ENCODE peak calls at places on chromosomes 2 and 18, in nine cellular contexts. V, R, J, G, W, Z, F, I and P are unnamed samples. For H3K4me1, the result is how much of the 10 kb centered on the place peaks cover.

GRCh38 chr2:238854699-238855111 is 6.8 kb downstream of the TWIST2 start:
- DNase-seq in J (peak), R (no peak), I (no peak), F (no peak), W (no peak), Z (no peak), G (no peak), V (no peak), P (no peak)

GRCh38 chr2:2840101-2840531 is 509.0 kb upstream of the MYT1L start:
- DNase-seq in J (no peak), I (no peak), F (no peak), W (no peak), V (no peak), R (no peak), Z (peak), G (no peak), P (no peak)

GRCh38 chr2:236677368-236677767 is 107.7 kb downstream of the ACKR3 start:
- DNase-seq in I (no peak), J (no peak), G (no peak), R (no peak), F (no peak), V (no peak), W (no peak), Z (no peak), P (no peak)

GRCh38 chr2:65668744-65669143 is 236.3 kb upstream of the SPRED2 start:
- DNase-seq in W (no peak), G (no peak), V (no peak), Z (no peak), J (no peak), F (no peak), I (no peak), R (no peak), P (no peak)

GRCh38 chr2:191710411-191710900 is 32.5 kb downstream of the NABP1 start:
- DNase-seq in Z (no peak), V (no peak), G (no peak), R (no peak), W (no peak), I (no peak), J (no peak), F (no peak), P (no peak)

GRCh38 chr18:27695509-27695908 is 481.4 kb downstream of the CDH2 start:
- DNase-seq in R (no peak), J (no peak), F (no peak), W (no peak), Z (no peak), G (no peak), I (no peak), V (no peak), P (no peak)

GRCh38 chr2:112077814-112078213 is 22.7 kb downstream of the TMEM87B start:
- DNase-seq in I (no peak), V (no peak), W (no peak), R (no peak), F (no peak), Z (no peak), G (no peak), J (peak), P (peak)

GRCh38 chr18:38350141-38350540 is 784.5 kb upstream of the CELF4 start:
- DNase-seq in Z (no peak), W (no peak), I (no peak), F (no peak), V (no peak), J (no peak), G (no peak), R (no peak), P (no peak)

GRCh38 chr18:12904012-12904516 is 20.0 kb upstream of the PTPN2 start:
- DNase-seq in J (no peak), G (no peak), V (no peak), W (no peak), Z (no peak), R (no peak), F (no peak), I (peak), P (no peak)

GRCh38 chr2:106147159-106147558 is 46.9 kb downstream of the UXS1 start:
- DNase-seq in I (no peak), V (no peak), F (no peak), W (no peak), J (no peak), R (no peak), Z (no peak), G (no peak), P (no peak)

GRCh38 chr2:83686863-83687262 is 772.2 kb downstream of the SUCLG1 start:
- DNase-seq in Z (no peak), R (no peak), J (no peak), V (no peak), W (no peak), F (no peak), G (no peak), I (no peak), P (no peak)

GRCh38 chr2:95300391-95300938 is 3.3 kb downstream of the KCNIP3 start:
- DNase-seq in G (no peak), R (peak), V (no peak), J (peak), W (no peak), Z (peak), F (no peak), I (no peak), P (no peak)

GRCh38 chr2:175205523-175205922 is 24.0 kb upstream of the ATP5MC3 start:
- DNase-seq in F (no peak), I (no peak), R (no peak), J (no peak), V (no peak), Z (no peak), W (no peak), G (no peak), P (no peak)

GRCh38 chr2:222136106-222136630 is 162.6 kb downstream of the PAX3 start:
- DNase-seq in I (no peak), W (no peak), Z (no peak), V (no peak), G (no peak), F (no peak), J (peak), R (no peak), P (peak)

GRCh38 chr2:189799531-189799930 is 15.3 kb downstream of the PMS1 start:
- DNase-seq in R (no peak), G (no peak), J (no peak), Z (no peak), W (peak), F (no peak), V (no peak), I (no peak), P (peak)

GRCh38 chr2:144237845-144238637 is 281.9 kb downstream of the ZEB2 start:
- DNase-seq in I (no peak), G (no peak), R (no peak), F (no peak), Z (no peak), W (no peak), J (no peak), V (no peak), P (no peak)

GRCh38 chr18:48348739-48349138 is 60.4 kb downstream of the ZBTB7C start:
- DNase-seq in G (no peak), R (no peak), W (no peak), V (no peak), F (no peak), J (no peak), Z (no peak), I (no peak), P (no peak)

DNA sequence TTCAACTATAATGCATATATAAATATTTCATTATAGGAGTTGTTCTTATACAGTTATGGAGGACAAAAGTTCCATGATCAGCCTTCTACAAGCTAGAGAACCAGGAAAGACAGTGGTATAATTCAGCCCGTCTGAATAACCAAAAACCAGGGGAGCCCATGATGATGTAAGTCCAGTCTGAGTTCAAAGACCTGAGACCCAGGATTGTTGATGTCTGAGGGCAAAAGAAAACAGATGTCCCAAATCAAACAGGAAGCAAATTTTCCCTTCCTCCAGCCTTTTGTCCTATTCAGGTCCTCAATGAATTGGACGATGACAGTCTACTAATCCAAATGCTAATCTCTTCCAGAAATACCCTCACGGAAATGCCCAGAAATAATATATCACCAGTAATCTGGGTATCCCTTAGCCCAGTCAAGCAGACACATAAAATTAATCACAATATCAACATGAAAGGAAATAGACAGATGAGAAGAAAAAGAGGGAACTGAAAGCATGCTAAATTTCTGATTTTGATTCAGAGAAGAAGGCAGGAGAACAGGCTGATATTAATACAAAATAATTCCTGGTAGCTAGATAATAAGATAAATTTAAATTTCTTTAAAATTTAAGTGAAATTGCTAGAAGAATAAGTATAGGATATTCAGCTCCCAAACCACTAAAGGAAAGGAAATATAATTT is 255.6 kb upstream of the CTAGE1 start:
- DNase-seq in J (no peak), R (no peak), F (no peak), W (no peak), V (no peak), G (no peak), Z (no peak), I (no peak), P (no peak)
- H3K4me1 ChIP-seq in J (under half), R (under half), F (under half), W (under half), V (under half), G (under half), Z (under half), I (under half), P (under half)

GRCh38 chr2:99425022-99425421 is 64.8 kb downstream of the REV1 start:
- DNase-seq in V (no peak), R (no peak), J (no peak), I (no peak), F (no peak), W (peak), G (no peak), Z (no peak), P (no peak)

GRCh38 chr2:99424391-99424790 is 65.4 kb downstream of the REV1 start:
- DNase-seq in G (no peak), I (no peak), Z (no peak), F (no peak), J (no peak), W (no peak), V (no peak), R (no peak), P (no peak)

GRCh38 chr2:99421469-99421868 is 68.3 kb downstream of the REV1 start:
- DNase-seq in V (no peak), F (no peak), I (no peak), W (no peak), R (no peak), J (no peak), Z (no peak), G (no peak), P (no peak)

GRCh38 chr2:99420751-99421299 is 69.0 kb downstream of the REV1 start:
- DNase-seq in I (no peak), Z (no peak), V (no peak), F (no peak), J (no peak), R (no peak), W (no peak), G (no peak), P (no peak)

GRCh38 chr2:99422599-99422998 is 67.2 kb downstream of the REV1 start:
- DNase-seq in V (no peak), J (no peak), F (no peak), R (no peak), W (no peak), I (no peak), G (no peak), Z (no peak), P (no peak)
- H3K4me3 ChIP-seq in V (no peak), J (no peak), F (no peak), R (no peak), W (no peak), I (no peak), G (no peak), Z (no peak), P (no peak)

GRCh38 chr2:199850718-199851498 is at the start of gene FTCDNL1:
- DNase-seq in I (peak), G (peak), V (no peak), F (peak), W (peak), J (peak), R (peak), Z (peak), P (peak)
- H3K4me1 ChIP-seq in I (under half), G (under half), V (under half), F (under half), W (under half), J (half or more), R (under half), Z (under half), P (under half)

GRCh38 chr2:10912796-10913445 is 1.2 kb downstream of the KCNF1 start:
- DNase-seq in R (no peak), Z (no peak), I (no peak), J (no peak), G (no peak), W (no peak), F (no peak), V (no peak), P (no peak)

GRCh38 chr2:10909996-10910341 is 1.8 kb upstream of the KCNF1 start:
- DNase-seq in G (no peak), Z (no peak), W (no peak), F (no peak), I (no peak), J (no peak), V (no peak), R (no peak), P (no peak)

GRCh38 chr2:10910625-10911024 is 1.1 kb upstream of the KCNF1 start:
- DNase-seq in I (no peak), W (no peak), R (no peak), G (no peak), V (no peak), Z (no peak), F (no peak), J (no peak), P (no peak)

GRCh38 chr2:10912076-10912731 is 470 bp downstream of the KCNF1 start:
- DNase-seq in Z (no peak), F (no peak), R (no peak), V (no peak), J (peak), G (no peak), W (no peak), I (no peak), P (no peak)

GRCh38 chr2:10911291-10912075 is at the start of gene KCNF1:
- DNase-seq in G (no peak), Z (peak), J (peak), I (peak), W (peak), V (no peak), F (no peak), R (no peak), P (peak)
- H3K4me3 ChIP-seq in G (peak), Z (peak), J (peak), I (peak), W (peak), V (no peak), F (peak), R (peak), P (peak)

GRCh38 chr2:217897816-217898806 is 104.7 kb downstream of the TNS1 start:
- DNase-seq in W (peak), Z (no peak), F (peak), I (no peak), J (no peak), V (no peak), G (peak), R (peak), P (no peak)
- H3K4me1 ChIP-seq in W (under half), Z (under half), F (half or more), I (under half), J (under half), V (half or more), G (half or more), R (under half), P (under half)

DNA sequence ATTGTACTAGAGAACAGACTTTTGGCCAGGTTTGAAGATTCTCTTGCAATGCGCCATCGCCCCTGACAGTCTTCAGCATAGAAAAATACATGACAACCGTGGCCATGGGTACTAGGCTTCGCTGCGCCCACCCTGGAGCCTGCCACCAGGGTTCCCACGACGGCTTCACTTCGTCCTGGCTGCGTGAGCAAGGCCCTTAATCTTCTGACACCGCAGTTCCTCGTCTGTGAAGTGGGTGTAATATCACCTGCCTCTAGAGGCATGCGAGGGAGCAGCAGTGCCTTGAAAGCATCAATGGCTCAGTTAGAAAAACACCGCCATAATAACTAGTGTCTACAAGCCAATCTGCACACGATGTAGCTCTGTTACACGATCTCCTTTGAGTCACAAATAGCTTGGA is 175.2 kb upstream of the HS6ST1 start:
- DNase-seq in W (no peak), R (no peak), F (no peak), Z (no peak), J (no peak), V (no peak), G (no peak), I (no peak), P (no peak)
- H3K4me3 ChIP-seq in W (no peak), R (no peak), F (no peak), Z (no peak), J (peak), V (no peak), G (no peak), I (no peak), P (no peak)

GRCh38 chr2:240573516-240574385 is 5.5 kb downstream of the RNPEPL1 start:
- DNase-seq in R (no peak), F (peak), G (peak), W (no peak), I (no peak), V (no peak), J (no peak), Z (no peak), P (no peak)
- H3K4me1 ChIP-seq in R (under half), F (under half), G (under half), W (under half), I (under half), V (half or more), J (under half), Z (under half), P (under half)